ENCODE peak calls at places on chromosomes 4 and X, in five cellular contexts. K is keratinocyte, N is K562, U is GM12878, Y is upper lobe of left lung. R is an unnamed sample. For H3K4me1 and H3K36me3, the result is how much of the 10 kb centered on the place peaks cover.

GRCh38 chrX:17456526-17456925 is 81.5 kb downstream of the NHS start:
- DNase-seq in N (no peak), Y (no peak), U (no peak), K (no peak), R (no peak)

GRCh38 chr4:76562161-76562560 is 127.1 kb downstream of the SHROOM3 start:
- DNase-seq in K (no peak), U (no peak), N (no peak), Y (no peak), R (no peak)

GRCh38 chr4:4440333-4441061 is 53.6 kb downstream of the NSG1 start:
- DNase-seq in N (no peak), U (peak), Y (no peak), K (no peak), R (no peak)

GRCh38 chrX:47420264-47420663 is 49.9 kb downstream of the ZNF157 start:
- DNase-seq in N (no peak), U (no peak), Y (no peak), K (no peak), R (no peak)

GRCh38 chrX:49266536-49267445 is 2.3 kb upstream of the FOXP3 start:
- DNase-seq in K (no peak), U (no peak), N (no peak), Y (no peak), R (no peak)

GRCh38 chrX:111445485-111445884 is 33.5 kb upstream of the DCX start:
- DNase-seq in Y (no peak), N (peak), U (no peak), K (no peak), R (peak)

GRCh38 chr4:182862921-182863320 is 54.3 kb downstream of the DCTD start:
- DNase-seq in Y (peak), N (no peak), K (no peak), U (no peak), R (no peak)

GRCh38 chr4:144696376-144696775 is 50.4 kb downstream of the HHIP start:
- DNase-seq in U (no peak), K (no peak), N (no peak), Y (no peak), R (no peak)

GRCh38 chrX:149648932-149649331 is 17.3 kb upstream of the TMEM185A start:
- DNase-seq in U (no peak), N (no peak), K (no peak), Y (no peak), R (no peak)

GRCh38 chr4:101198741-101199339 is 148.5 kb downstream of the PPP3CA start:
- DNase-seq in N (no peak), K (no peak), Y (no peak), U (no peak), R (no peak)

GRCh38 chrX:40719731-40720130 is 15.6 kb downstream of the MED14 start:
- DNase-seq in K (no peak), U (no peak), N (no peak), Y (no peak), R (no peak)

GRCh38 chr4:19159874-19160273 is 1091.8 kb upstream of the SLIT2 start:
- DNase-seq in N (no peak), K (no peak), U (no peak), Y (no peak), R (no peak)

GRCh38 chrX:102934624-102935023 is 2.4 kb upstream of the RAB40AL start:
- DNase-seq in Y (no peak), K (no peak), U (no peak), N (peak), R (peak)

GRCh38 chr4:160009656-160010493 is 907.0 kb downstream of the RAPGEF2 start:
- DNase-seq in N (no peak), Y (no peak), K (no peak), U (no peak), R (no peak)

GRCh38 chrX:44945736-44946135 is 72.7 kb downstream of the KDM6A start:
- DNase-seq in N (peak), Y (no peak), U (no peak), K (no peak), R (no peak)

GRCh38 chr4:41957634-41958033 is 22.4 kb downstream of the TMEM33 start:
- DNase-seq in K (no peak), U (peak), Y (no peak), N (peak), R (peak)

GRCh38 chr4:126916626-126917140 is 716.1 kb upstream of the INTU start:
- DNase-seq in U (no peak), Y (no peak), K (no peak), N (peak), R (no peak)

GRCh38 chrX:63889001-63889400 is 104.0 kb upstream of the ARHGEF9 start:
- DNase-seq in Y (no peak), N (no peak), U (no peak), K (no peak), R (no peak)

GRCh38 chrX:13472975-13473665 is 96.3 kb upstream of the EGFL6 start:
- DNase-seq in N (no peak), U (peak), Y (no peak), K (no peak), R (no peak)

GRCh38 chr4:136357556-136357955 is 1174.7 kb downstream of the PCDH18 start:
- DNase-seq in K (no peak), U (no peak), N (no peak), Y (no peak), R (no peak)

GRCh38 chr4:189981970-189982369 is 41.3 kb downstream of the FRG1 start:
- DNase-seq in U (no peak), N (no peak), K (no peak), Y (no peak), R (no peak)

GRCh38 chr4:189124149-189124758 is 816.4 kb upstream of the FRG1 start:
- DNase-seq in U (no peak), N (no peak), K (no peak), Y (no peak), R (no peak)

GRCh38 chr4:185554243-185555126 is 19.2 kb upstream of the PDLIM3 start:
- DNase-seq in Y (no peak), K (no peak), N (no peak), U (no peak), R (no peak)

GRCh38 chr4:71270901-71271300 is 67.9 kb upstream of the SLC4A4 start:
- DNase-seq in U (no peak), Y (no peak), K (no peak), N (peak), R (no peak)

GRCh38 chr4:109760682-109761081 is 30.8 kb upstream of the PLA2G12A start:
- DNase-seq in U (no peak), Y (no peak), N (no peak), K (no peak), R (no peak)

GRCh38 chrX:39814391-39814790 is 283.4 kb downstream of the BCOR start:
- DNase-seq in N (peak), U (no peak), K (no peak), Y (no peak), R (peak)

GRCh38 chr4:98570160-98570797 is 88.1 kb downstream of the TSPAN5 start:
- DNase-seq in U (no peak), Y (no peak), N (no peak), K (no peak), R (no peak)

GRCh38 chrX:154040307-154040756 is 20.6 kb upstream of the IRAK1 start:
- DNase-seq in K (no peak), N (no peak), Y (no peak), U (no peak), R (no peak)

GRCh38 chrX:16087081-16087480 is 36.3 kb upstream of the GRPR start:
- DNase-seq in Y (no peak), U (no peak), K (no peak), N (no peak), R (no peak)

GRCh38 chr4:122152699-122153328 is 683 bp downstream of the BLTP1 start:
- DNase-seq in K (no peak), U (no peak), Y (peak), N (peak), R (peak)

GRCh38 chrX:64188901-64189300 is 16.6 kb downstream of the AMER1 start:
- DNase-seq in K (no peak), Y (no peak), U (no peak), N (no peak), R (no peak)

GRCh38 chr4:178255172-178255571 is 812.9 kb upstream of the AGA start:
- DNase-seq in N (no peak), U (no peak), K (no peak), Y (no peak), R (no peak)

GRCh38 chr4:2860391-2861348 is 17.0 kb downstream of the ADD1 start:
- DNase-seq in Y (no peak), K (no peak), N (no peak), U (no peak), R (no peak)

GRCh38 chr4:2863649-2864048 is 20.0 kb downstream of the ADD1 start:
- DNase-seq in Y (no peak), U (no peak), K (no peak), N (no peak), R (no peak)

GRCh38 chr4:2861631-2862436 is 18.2 kb downstream of the ADD1 start:
- DNase-seq in Y (no peak), K (no peak), U (no peak), N (no peak), R (no peak)

GRCh38 chr4:2865381-2865780 is 21.7 kb downstream of the ADD1 start:
- DNase-seq in Y (no peak), U (no peak), N (no peak), K (no peak), R (no peak)

DNA sequence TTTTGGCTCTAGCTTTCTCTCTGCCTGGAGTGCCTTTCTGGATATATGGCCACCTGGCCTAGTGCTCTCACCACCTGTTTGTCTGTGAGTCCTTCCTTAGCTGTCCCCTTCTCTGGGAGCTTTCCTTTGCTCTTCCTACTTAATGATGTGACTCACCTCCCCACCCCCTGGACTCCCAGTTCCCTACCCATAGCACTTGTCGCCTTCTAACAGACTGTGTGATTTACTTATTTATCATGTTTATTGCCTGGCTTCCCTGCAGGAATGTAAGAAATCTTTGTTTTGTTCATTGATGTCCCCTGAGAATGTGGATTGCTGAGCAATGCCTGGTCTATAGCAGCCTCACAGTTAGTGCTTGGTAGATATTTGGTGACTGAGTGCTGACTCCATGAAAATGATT is 18.9 kb downstream of the ADD1 start:
- DNase-seq in K (no peak), Y (no peak), N (peak), U (no peak), R (no peak)
- H3K4me1 ChIP-seq in K (under half), Y (half or more), N (under half), U (under half), R (half or more)

GRCh38 chr4:73705056-73705432 is 35.3 kb upstream of the CXCL8 start:
- DNase-seq in K (no peak), N (no peak), U (no peak), Y (no peak), R (no peak)

GRCh38 chr4:73702796-73703287 is 37.5 kb upstream of the CXCL8 start:
- DNase-seq in U (no peak), N (no peak), Y (no peak), K (no peak), R (no peak)

GRCh38 chr4:73701116-73701515 is 39.3 kb upstream of the CXCL8 start:
- DNase-seq in N (no peak), Y (no peak), K (no peak), U (no peak), R (no peak)

GRCh38 chr4:73704314-73705055 is 35.9 kb upstream of the CXCL8 start:
- DNase-seq in Y (no peak), N (peak), U (no peak), K (peak), R (no peak)

DNA sequence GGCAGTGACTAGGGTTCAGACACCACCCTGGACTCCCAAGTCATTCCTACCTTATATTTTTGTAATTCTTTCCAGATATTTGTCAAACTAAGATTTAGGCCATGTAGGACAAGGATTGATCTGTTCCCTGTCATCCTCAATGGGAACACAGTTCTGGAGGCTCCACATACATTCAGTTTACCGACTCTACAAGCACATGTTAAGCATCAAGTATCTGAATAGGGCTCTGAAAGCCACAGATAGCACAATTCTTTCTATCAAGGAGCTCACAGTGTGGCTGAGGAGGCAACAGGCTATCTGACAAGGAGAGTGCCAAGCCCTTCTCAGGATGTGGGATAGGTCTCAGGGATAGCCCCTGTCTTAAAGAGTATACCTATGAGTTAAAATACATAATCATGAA is 37.0 kb upstream of the CXCL8 start:
- DNase-seq in K (no peak), U (no peak), N (peak), Y (no peak), R (no peak)
- H3K36me3 ChIP-seq in K (under half), U (under half), N (under half), Y (under half), R (under half)

GRCh38 chr4:61443813-61444510 is 243.8 kb downstream of the ADGRL3 start:
- DNase-seq in Y (no peak), K (no peak), N (no peak), U (no peak), R (no peak)
- H3K27ac ChIP-seq in Y (no peak), K (peak), N (no peak), U (no peak), R (no peak)

DNA sequence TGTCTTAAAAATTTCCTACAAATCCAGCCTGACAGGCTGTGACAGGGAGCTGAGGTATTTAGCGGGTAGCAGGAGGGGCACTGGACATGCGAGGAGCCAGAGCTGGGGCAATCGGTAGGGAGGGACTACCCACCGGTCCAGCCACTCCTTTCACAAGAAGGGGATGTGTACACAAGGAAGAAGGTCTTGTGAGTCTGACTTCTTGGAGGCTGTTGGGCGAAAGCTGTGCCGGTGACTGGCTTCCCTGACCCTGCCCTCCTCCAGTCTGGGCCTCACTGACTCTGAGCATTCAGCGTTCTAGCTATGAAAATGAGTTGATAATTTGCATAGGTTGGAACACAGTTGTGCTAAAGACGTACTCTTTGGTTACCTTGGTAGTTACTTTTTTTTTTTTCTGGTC is 12.7 kb upstream of the CXCL8 start:
- DNase-seq in Y (no peak), N (no peak), U (no peak), K (no peak), R (no peak)
- H3K4me1 ChIP-seq in Y (under half), N (under half), U (under half), K (under half), R (under half)